ENCODE peak calls at places on chromosomes 12 and 14, in nine cellular contexts. I is IMR-90, A is tibial nerve, F is A549, T is lower leg skin, N is adrenal gland, G is HCT116, M is stomach, D is testis. Y is an unnamed sample.

GRCh38 chr14:73887116-73887490 is 444 bp downstream of the ZNF410 start:
- DNase-seq in G (no peak), I (peak), N (peak), M (no peak), D (peak), T (no peak), F (peak), A (no peak), Y (no peak)

GRCh38 chr12:68119724-68120211 is 39.8 kb downstream of the IFNG start:
- DNase-seq in G (no peak), T (no peak), D (no peak), N (peak), M (no peak), A (no peak), I (no peak), F (no peak), Y (no peak)

GRCh38 chr12:25072901-25073645 is 121.9 kb downstream of the DNAI7 start:
- DNase-seq in I (peak), D (no peak), G (no peak), M (no peak), N (no peak), T (no peak), F (no peak), A (no peak), Y (no peak)

GRCh38 chr12:11906284-11906935 is 164.3 kb upstream of the BCL2L14 start:
- DNase-seq in I (peak), D (no peak), G (no peak), F (no peak), A (no peak), T (no peak), M (no peak), N (no peak), Y (no peak)

GRCh38 chr12:12714276-12715001 is 2.7 kb upstream of the CDKN1B start:
- DNase-seq in N (no peak), A (no peak), F (no peak), D (peak), I (peak), G (no peak), M (peak), T (no peak), Y (peak)

GRCh38 chr12:54479421-54479820 is 6.0 kb upstream of the GTSF1 start:
- DNase-seq in F (no peak), A (no peak), D (no peak), N (no peak), T (no peak), M (no peak), G (no peak), I (peak), Y (no peak)

GRCh38 chr14:62001988-62002387 is 239.8 kb downstream of the SNAPC1 start:
- DNase-seq in F (no peak), I (no peak), A (no peak), G (no peak), M (no peak), T (no peak), N (no peak), D (no peak), Y (no peak)

GRCh38 chr12:120015313-120015712 is 26.3 kb downstream of the BICDL1 start:
- DNase-seq in T (no peak), I (no peak), G (no peak), D (no peak), F (no peak), N (no peak), M (no peak), A (no peak), Y (no peak)

DNA sequence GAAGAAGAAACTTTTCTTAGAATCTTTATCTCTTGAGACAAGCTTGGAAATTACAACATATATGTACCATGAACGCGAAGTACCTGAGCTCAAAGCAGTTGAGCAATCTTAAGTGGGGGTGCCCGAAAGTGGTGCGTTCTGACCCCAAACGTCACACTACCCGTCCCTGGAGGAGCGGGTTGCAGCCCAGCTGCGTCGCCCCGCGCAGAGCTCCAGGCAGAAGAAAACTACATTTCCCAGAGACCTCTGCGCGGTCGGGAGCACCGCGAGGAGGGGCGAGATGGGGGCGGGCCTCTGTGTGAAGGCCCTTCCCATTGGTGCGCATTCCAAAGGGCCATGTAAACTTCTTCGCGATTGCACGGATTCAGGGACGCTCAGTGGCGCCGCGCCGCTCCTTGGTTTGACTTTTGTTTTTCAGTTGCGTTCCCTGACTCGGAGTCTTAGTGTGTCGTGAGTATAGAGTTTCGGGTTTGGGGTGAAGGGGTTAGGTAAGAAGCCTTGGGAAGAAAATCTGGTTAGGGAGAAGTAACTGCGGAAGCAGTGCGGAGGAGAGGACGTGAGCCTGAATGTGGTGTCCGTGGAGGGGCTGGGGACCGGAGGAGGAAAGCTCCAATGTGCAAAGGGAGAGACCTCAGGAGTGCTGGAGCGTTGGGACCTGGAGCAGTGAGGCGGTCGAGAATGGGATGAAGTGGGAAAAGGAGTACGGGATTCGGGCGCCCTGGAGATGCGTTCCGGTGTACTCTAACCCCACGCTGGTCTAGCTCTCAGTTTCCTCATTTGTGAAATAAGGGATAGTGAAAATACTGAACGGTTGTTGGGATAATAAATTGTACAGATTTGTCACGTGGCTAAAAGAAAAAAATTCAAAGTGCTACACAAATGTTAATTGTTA is at the start of gene CCDC77:
- DNase-seq in T (peak), D (peak), N (peak), M (peak), I (peak), F (peak), G (peak), A (peak), Y (peak)
- TF ChIP-seq POLR2A in T (no peak), D (no peak), N (peak), M (no peak), I (no peak), F (no peak), G (peak), A (peak), Y (no peak)

DNA sequence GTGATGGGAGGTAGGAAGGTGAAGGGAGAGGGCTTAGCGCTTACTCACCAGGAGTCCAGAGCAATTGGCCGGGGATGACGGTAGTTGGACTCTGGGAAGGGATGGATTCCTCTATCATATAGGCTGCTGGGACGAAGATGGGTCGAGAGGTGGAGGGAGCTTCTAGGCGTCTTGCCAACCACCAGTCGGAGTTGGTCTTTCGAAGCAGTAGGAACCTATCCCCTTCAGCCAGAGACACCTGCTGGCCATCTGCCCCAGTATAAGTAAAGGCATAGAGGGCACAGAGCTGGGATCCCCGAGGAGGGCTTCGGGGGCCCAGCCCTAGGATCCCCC is 657 bp downstream of the ARHGAP9 start:
- DNase-seq in I (no peak), T (no peak), A (no peak), D (no peak), F (no peak), G (no peak), M (no peak), N (no peak), Y (no peak)
- TF ChIP-seq POLR2A in I (no peak), T (no peak), A (no peak), D (no peak), F (no peak), G (no peak), M (no peak), N (no peak), Y (no peak)

GRCh38 chr14:95662376-95663186 is 23.6 kb upstream of the TCL1B start:
- DNase-seq in M (no peak), F (no peak), D (no peak), N (peak), G (no peak), T (no peak), A (no peak), I (no peak), Y (no peak)

GRCh38 chr14:95664046-95664445 is 22.2 kb upstream of the TCL1B start:
- DNase-seq in N (peak), F (no peak), M (peak), I (no peak), T (peak), D (peak), A (no peak), G (no peak), Y (no peak)

GRCh38 chr14:95660550-95661515 is 25.4 kb upstream of the TCL1B start:
- DNase-seq in D (no peak), N (no peak), A (no peak), F (no peak), G (no peak), T (peak), I (no peak), M (no peak), Y (no peak)

GRCh38 chr14:95664546-95664945 is 21.7 kb upstream of the TCL1B start:
- DNase-seq in D (no peak), G (no peak), I (no peak), T (peak), N (no peak), M (no peak), F (no peak), A (no peak), Y (no peak)

DNA sequence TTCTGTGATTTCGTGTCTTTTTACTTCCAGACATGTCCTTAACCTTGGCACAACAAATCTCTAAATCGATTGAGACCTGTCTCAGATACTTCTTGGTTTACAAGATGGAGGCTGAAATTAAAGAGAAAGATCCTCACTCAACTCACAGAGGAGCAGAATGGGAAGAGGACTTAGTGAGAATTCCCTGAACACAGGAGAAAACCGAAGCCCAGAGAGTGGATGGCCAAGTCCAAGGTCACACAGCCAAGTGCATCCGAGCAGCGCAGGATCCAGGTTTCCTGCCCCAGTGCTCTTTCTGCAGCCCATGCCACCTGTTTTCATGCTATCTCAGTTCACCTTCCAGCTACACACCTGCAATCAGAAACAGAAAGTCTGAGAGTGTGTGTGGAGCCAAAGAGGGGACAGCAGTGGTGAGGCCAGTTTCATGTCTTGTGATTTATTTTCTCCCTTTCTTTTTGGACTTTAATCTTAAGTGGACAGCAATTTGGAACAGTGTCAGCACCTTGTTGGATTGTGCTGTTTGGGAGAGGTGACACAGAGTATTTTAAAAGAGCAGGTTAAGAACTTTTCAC is 22.9 kb upstream of the TCL1B start:
- DNase-seq in I (no peak), T (peak), G (no peak), N (no peak), D (no peak), A (no peak), F (no peak), M (no peak), Y (no peak)
- TF ChIP-seq POLR2A in I (no peak), T (no peak), G (no peak), N (no peak), D (no peak), A (no peak), F (no peak), M (no peak), Y (no peak)

GRCh38 chr14:52312872-52313492 is 1.1 kb upstream of the PTGER2 start:
- DNase-seq in N (no peak), I (peak), D (peak), A (no peak), M (no peak), T (no peak), F (no peak), G (no peak), Y (peak)

GRCh38 chr14:52314521-52315354 is 626 bp downstream of the PTGER2 start:
- DNase-seq in A (no peak), N (no peak), I (peak), T (peak), D (peak), G (no peak), F (peak), M (peak), Y (no peak)

GRCh38 chr14:52313493-52313881 is 625 bp upstream of the PTGER2 start:
- DNase-seq in D (no peak), G (no peak), A (no peak), F (no peak), T (no peak), N (no peak), M (no peak), I (peak), Y (no peak)

GRCh38 chr14:52313903-52314481 is at the start of gene PTGER2:
- DNase-seq in F (peak), I (peak), A (peak), T (peak), M (peak), D (peak), G (peak), N (peak), Y (peak)

GRCh38 chr14:52315355-52315718 is 1.2 kb downstream of the PTGER2 start:
- DNase-seq in I (peak), D (no peak), T (no peak), N (no peak), F (no peak), M (peak), A (no peak), G (no peak), Y (no peak)
- TF ChIP-seq POLR2A in I (no peak), D (no peak), T (no peak), N (no peak), F (no peak), M (no peak), A (no peak), G (no peak), Y (no peak)

GRCh38 chr12:56474389-56474788 is 6.0 kb downstream of the SPRYD4 start:
- DNase-seq in A (no peak), M (no peak), F (no peak), N (no peak), T (no peak), G (no peak), D (no peak), I (no peak), Y (no peak)
- TF ChIP-seq POLR2A in A (no peak), M (no peak), F (peak), N (no peak), T (no peak), G (no peak), D (no peak), I (no peak), Y (no peak)

GRCh38 chr12:94247256-94247655 is 98.9 kb downstream of the PLXNC1 start:
- DNase-seq in F (no peak), T (no peak), D (no peak), G (no peak), N (no peak), I (no peak), A (no peak), M (no peak), Y (no peak)
- TF ChIP-seq POLR2A in F (no peak), T (no peak), D (no peak), G (no peak), N (no peak), I (no peak), A (no peak), M (no peak), Y (no peak)

GRCh38 chr14:43359317-43359716 is 1147.8 kb downstream of the FSCB start:
- DNase-seq in M (no peak), T (no peak), G (no peak), F (no peak), D (no peak), A (no peak), N (no peak), I (no peak), Y (no peak)

GRCh38 chr14:43361766-43362165 is 1145.3 kb downstream of the FSCB start:
- DNase-seq in M (no peak), A (no peak), T (no peak), F (no peak), I (no peak), N (no peak), G (no peak), D (no peak), Y (no peak)

GRCh38 chr14:43360239-43360638 is 1146.8 kb downstream of the FSCB start:
- DNase-seq in G (no peak), T (peak), D (no peak), A (no peak), M (no peak), N (no peak), F (no peak), I (no peak), Y (no peak)

GRCh38 chr14:43356382-43356781 is 1150.7 kb downstream of the FSCB start:
- DNase-seq in F (no peak), G (no peak), D (no peak), M (no peak), A (no peak), N (no peak), I (no peak), T (no peak), Y (no peak)

GRCh38 chr14:43356984-43357545 is 1150.0 kb downstream of the FSCB start:
- DNase-seq in I (no peak), T (no peak), N (no peak), D (no peak), A (no peak), G (no peak), M (no peak), F (no peak), Y (no peak)
- TF ChIP-seq POLR2A in I (no peak), T (no peak), N (no peak), D (no peak), A (no peak), G (no peak), M (no peak), F (no peak), Y (no peak)

DNA sequence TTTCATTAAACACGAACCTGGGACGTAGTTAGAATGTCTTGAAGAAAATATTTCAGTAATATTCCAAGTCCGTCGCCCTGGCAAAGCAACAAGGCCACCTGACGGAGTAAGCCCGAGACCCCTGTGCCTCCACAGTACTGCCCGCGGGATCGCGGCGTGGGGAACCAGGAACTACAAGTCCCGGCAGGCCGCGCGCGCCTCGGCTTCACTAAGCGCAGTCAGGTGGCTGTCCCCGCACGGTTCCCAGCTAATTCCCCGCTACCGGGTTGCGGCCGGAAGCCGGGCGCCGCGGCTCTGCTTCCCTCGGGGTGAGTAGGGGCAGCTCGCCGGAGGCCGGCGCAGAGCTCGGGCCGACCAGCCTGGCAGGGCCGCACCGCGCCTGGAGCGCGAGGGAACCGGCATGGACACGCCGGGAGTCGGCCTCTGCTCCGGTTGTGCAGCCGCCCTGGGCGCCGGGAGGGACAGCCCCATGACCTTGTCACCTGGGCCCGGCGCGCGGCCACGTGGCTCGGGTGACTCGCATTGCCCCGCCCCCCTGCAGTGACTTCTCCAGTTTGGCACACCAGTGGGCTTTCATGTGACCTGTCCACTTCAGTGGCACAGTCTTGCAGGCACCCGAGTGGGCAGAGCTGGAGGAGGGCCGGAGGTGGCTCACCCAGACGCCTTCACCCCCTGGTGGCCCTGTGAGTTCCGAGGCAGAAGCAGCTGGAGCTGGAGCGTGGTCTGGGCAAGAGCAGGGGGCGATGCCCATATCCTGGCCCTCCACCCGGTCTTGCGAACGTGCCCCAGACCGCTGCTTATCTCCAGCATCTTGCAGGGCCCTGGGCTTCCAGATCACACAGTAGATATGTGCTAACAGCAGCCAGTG is at the start of gene ADCK1:
- DNase-seq in M (peak), I (peak), N (peak), A (peak), G (peak), F (peak), T (peak), D (peak), Y (peak)
- TF ChIP-seq POLR2A in M (no peak), I (no peak), N (peak), A (peak), G (peak), F (peak), T (no peak), D (no peak), Y (peak)